ENCODE peak calls at places on chromosomes 5 and 9, in six cellular contexts. I is GM23338, X is AG04449, G is transverse colon, K is mesendoderm, W is astrocyte. D is an unnamed sample.

GRCh38 chr9:27369591-27369990 is 72.6 kb upstream of the EQTN start:
- DNase-seq in I (peak; percentile 28), X (no peak), G (no peak), K (peak; percentile 19), W (no peak), D (no peak)

GRCh38 chr5:36934740-36935356 is 58.3 kb downstream of the NIPBL start:
- DNase-seq in I (no peak), X (no peak), G (no peak), K (no peak), W (no peak), D (no peak)

GRCh38 chr9:33076360-33077004 is at the start of gene SMU1:
- DNase-seq in I (peak; percentile 99), X (peak; percentile 69), G (peak; percentile 97), K (peak; percentile 99), W (peak; percentile 92), D (peak; percentile 95)

GRCh38 chr9:16119861-16120641 is 567.2 kb downstream of the CCDC171 start:
- DNase-seq in I (peak; percentile 11), X (peak; percentile 76), G (no peak), K (peak; percentile 44), W (peak; percentile 93), D (no peak)

GRCh38 chr9:14433841-14434511 is 120.0 kb upstream of the NFIB start:
- DNase-seq in I (peak; percentile 39), X (no peak), G (no peak), K (no peak), W (peak; percentile 47), D (no peak)

GRCh38 chr5:172413601-172414000 is 40.7 kb downstream of the SH3PXD2B start:
- DNase-seq in I (no peak), X (no peak), G (no peak), K (no peak), W (peak; percentile 52), D (no peak)

GRCh38 chr5:180785794-180786221 is 16.8 kb downstream of the MGAT1 start:
- DNase-seq in I (peak; percentile 91), X (no peak), G (no peak), K (peak; percentile 94), W (peak; percentile 72), D (no peak)

GRCh38 chr5:172274951-172275753 is 8.4 kb downstream of the UBTD2 start:
- DNase-seq in I (no peak), X (no peak), G (no peak), K (peak; percentile 28), W (peak; percentile 17), D (peak; percentile 52)

GRCh38 chr5:56569051-56569450 is 246.3 kb upstream of the MAP3K1 start:
- DNase-seq in I (no peak), X (no peak), G (no peak), K (no peak), W (no peak), D (no peak)

GRCh38 chr9:132077881-132078280 is 1.8 kb downstream of the MED27 start:
- DNase-seq in I (no peak), X (no peak), G (no peak), K (no peak), W (no peak), D (no peak)
- H3K4me3 ChIP-seq in I (no peak overlapping the region), X (peak overlapping the region; percentile 78), G (no peak overlapping the region), K (no peak overlapping the region), W (peak overlapping the region; percentile 84), D (no peak overlapping the region)

GRCh38 chr5:31193026-31193425 is 460 bp upstream of the CDH6 start:
- DNase-seq in I (peak; percentile 7), X (no peak), G (no peak), K (no peak), W (no peak), D (no peak)

GRCh38 chr5:31193591-31194457 is at the start of gene CDH6:
- DNase-seq in I (peak; percentile 93), X (no peak), G (peak; percentile 9), K (peak; percentile 93), W (peak; percentile 73), D (no peak)

GRCh38 chr5:31196309-31196708 is 2.8 kb downstream of the CDH6 start:
- DNase-seq in I (peak; percentile 57), X (no peak), G (no peak), K (peak; percentile 79), W (peak; percentile 52), D (no peak)

GRCh38 chr5:31194458-31194808 is 947 bp downstream of the CDH6 start:
- DNase-seq in I (no peak), X (no peak), G (no peak), K (no peak), W (no peak), D (no peak)

DNA sequence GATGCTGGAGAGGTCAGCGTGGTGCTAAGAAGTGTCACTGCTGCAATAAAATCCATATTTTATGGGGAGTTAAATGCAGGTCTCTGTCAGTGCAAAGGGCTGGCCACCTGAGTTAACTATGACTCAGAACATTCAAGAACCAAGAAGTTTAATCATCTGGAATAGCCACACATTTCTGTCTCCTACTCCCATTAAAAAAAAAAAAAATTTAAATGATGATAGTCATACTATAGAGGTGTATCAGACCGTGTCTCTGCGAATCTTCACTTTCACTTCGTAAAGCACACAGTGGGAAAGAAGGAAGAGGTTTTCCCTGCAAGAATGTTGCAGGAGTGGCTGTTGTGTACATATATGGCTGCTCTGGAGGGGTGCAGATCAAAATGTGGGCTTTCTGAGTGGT is 1.4 kb downstream of the CDH6 start:
- DNase-seq in I (no peak), X (no peak), G (no peak), K (no peak), W (peak; percentile 38), D (no peak)
- H3K4me3 ChIP-seq in I (peak overlapping the region; percentile 83), X (peak overlapping the region; percentile 61), G (no peak overlapping the region), K (no peak overlapping the region), W (peak overlapping the region; percentile 97), D (no peak overlapping the region)

GRCh38 chr9:73059304-73059703 is 92.4 kb upstream of the ANXA1 start:
- DNase-seq in I (no peak), X (no peak), G (no peak), K (no peak), W (no peak), D (no peak)

GRCh38 chr9:73054091-73054490 is 97.6 kb upstream of the ANXA1 start:
- DNase-seq in I (no peak), X (no peak), G (no peak), K (no peak), W (no peak), D (no peak)

GRCh38 chr9:73053543-73053942 is 98.1 kb upstream of the ANXA1 start:
- DNase-seq in I (no peak), X (no peak), G (no peak), K (no peak), W (no peak), D (no peak)

GRCh38 chr9:73061131-73061530 is 90.5 kb upstream of the ANXA1 start:
- DNase-seq in I (no peak), X (no peak), G (no peak), K (no peak), W (no peak), D (no peak)

GRCh38 chr9:73056245-73056644 is 95.4 kb upstream of the ANXA1 start:
- DNase-seq in I (no peak), X (no peak), G (no peak), K (no peak), W (no peak), D (no peak)
- H3K4me3 ChIP-seq in I (no peak overlapping the region), X (no peak overlapping the region), G (no peak overlapping the region), K (no peak overlapping the region), W (no peak overlapping the region), D (no peak overlapping the region)

DNA sequence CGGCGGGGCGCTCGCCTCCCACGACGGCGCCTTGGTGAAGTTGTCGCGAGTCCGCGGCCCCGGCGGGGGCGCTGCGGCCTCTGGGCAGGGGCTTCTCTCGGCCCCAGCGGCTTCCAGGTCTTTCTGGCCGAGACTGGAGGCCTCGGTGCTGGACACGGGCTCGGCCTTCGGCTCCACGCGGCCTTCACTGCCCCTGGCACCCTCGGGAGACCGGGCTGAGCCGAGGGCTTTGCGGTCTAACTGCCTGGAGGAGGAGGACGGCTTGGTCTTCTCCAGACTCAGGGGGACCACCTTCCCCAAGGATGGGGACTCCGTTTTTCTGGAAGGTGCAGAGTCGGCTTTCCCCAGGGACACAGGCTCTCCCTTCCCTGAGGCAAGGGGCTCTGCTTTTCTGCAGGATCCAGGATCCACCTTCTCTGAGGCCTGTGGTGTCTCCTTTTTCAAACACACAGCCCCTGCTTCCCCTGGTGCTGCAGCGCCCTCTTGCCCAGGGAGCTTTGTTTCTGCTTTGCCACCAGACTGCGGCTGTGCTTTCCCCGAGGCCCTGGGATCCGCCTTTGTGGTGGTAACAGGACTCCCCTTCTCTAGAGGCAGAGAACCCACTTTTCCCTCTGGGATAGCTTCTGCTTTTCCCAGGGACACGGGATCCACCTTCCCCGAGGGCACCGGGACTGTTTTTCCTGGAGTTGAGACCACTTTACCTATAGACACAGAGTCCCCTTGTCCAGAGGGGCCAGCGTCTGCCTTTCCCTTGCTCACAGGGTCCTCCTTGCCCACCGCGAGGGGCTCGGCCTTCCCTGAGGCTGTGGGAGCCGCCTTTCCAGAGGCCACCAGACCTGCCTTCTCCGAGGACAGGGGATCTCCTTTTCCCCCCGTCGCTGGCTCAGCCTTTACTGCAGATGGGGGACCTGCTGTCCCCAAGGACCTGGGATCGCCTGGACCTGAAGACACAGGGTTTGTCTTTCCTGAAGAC is 12.3 kb downstream of the GPRIN1 start:
- DNase-seq in I (peak; percentile 38), X (no peak), G (no peak), K (peak; percentile 53), W (no peak), D (no peak)
- H3K4me3 ChIP-seq in I (peak overlapping the region; percentile 49), X (no peak overlapping the region), G (no peak overlapping the region), K (no peak overlapping the region), W (no peak overlapping the region), D (no peak overlapping the region)

GRCh38 chr9:133144887-133145466 is 18.7 kb downstream of the GBGT1 start:
- DNase-seq in I (no peak), X (no peak), G (peak; percentile 20), K (no peak), W (no peak), D (no peak)
- H3K4me3 ChIP-seq in I (peak overlapping the region; percentile 66), X (no peak overlapping the region), G (no peak overlapping the region), K (no peak overlapping the region), W (peak overlapping the region; percentile 40), D (no peak overlapping the region)

GRCh38 chr5:35371971-35372426 is 141.7 kb upstream of the PRLR start:
- DNase-seq in I (no peak), X (no peak), G (peak; percentile 45), K (no peak), W (no peak), D (no peak)

GRCh38 chr5:35377653-35378052 is 147.4 kb upstream of the PRLR start:
- DNase-seq in I (no peak), X (no peak), G (no peak), K (no peak), W (no peak), D (no peak)

GRCh38 chr5:35372482-35372881 is 142.2 kb upstream of the PRLR start:
- DNase-seq in I (no peak), X (no peak), G (no peak), K (no peak), W (no peak), D (no peak)

GRCh38 chr5:35373196-35373696 is 143.0 kb upstream of the PRLR start:
- DNase-seq in I (no peak), X (no peak), G (peak; percentile 17), K (no peak), W (no peak), D (no peak)

DNA sequence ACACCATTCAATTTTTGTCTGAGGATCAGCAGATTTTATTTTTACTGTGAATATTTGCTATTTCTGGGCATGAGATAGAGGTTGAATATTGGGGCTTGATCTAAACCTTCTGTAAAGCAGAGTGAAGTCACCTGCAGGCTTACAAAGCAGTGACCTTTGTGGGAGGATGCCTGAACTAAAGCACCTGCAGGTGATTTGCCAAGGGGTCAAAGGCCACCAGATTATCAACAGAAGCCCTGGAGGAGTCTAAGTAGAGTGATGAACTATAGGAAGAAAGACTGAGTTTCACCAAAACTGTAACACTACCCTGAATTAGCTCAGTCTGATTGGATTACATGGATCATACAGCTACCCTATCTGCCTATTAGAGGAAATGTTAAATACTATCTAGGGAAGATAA is 144.3 kb upstream of the PRLR start:
- DNase-seq in I (no peak), X (no peak), G (no peak), K (no peak), W (no peak), D (no peak)
- H3K4me3 ChIP-seq in I (no peak overlapping the region), X (no peak overlapping the region), G (no peak overlapping the region), K (no peak overlapping the region), W (no peak overlapping the region), D (no peak overlapping the region)